ENCODE peak calls at places on chromosomes 6 and 20, in five cellular contexts. H is GM12878, K is WTC11, U is HepG2, X is K562. R is an unnamed sample.

GRCh38 chr6:127404133-127404532 is 55.1 kb downstream of the KIAA0408 start:
- DNase-seq in H (no peak), K (no peak), U (no peak), X (no peak), R (no peak)

GRCh38 chr6:157669747-157670216 is 153.3 kb upstream of the SNX9 start:
- DNase-seq in H (no peak), K (peak), U (peak), X (no peak), R (peak)

GRCh38 chr6:105862936-105863603 is 223.1 kb upstream of the PRDM1 start:
- DNase-seq in H (no peak), K (no peak), U (no peak), X (no peak), R (no peak)

GRCh38 chr6:8402546-8402945 is 32.8 kb downstream of the SLC35B3 start:
- DNase-seq in H (no peak), K (no peak), U (no peak), X (no peak), R (no peak)

GRCh38 chr6:74170118-74170517 is 474.1 kb downstream of the CD109 start:
- DNase-seq in H (no peak), K (no peak), U (no peak), X (no peak), R (no peak)

GRCh38 chr20:36309643-36310042 is 3.5 kb downstream of the DLGAP4 start:
- DNase-seq in H (no peak), K (no peak), U (no peak), X (no peak), R (no peak)

GRCh38 chr6:2020909-2021308 is 224.5 kb downstream of the GMDS start:
- DNase-seq in H (no peak), K (no peak), U (no peak), X (no peak), R (no peak)

GRCh38 chr6:2477723-2478122 is 232.3 kb upstream of the GMDS start:
- DNase-seq in H (no peak), K (no peak), U (no peak), X (no peak), R (no peak)

GRCh38 chr20:22106308-22106938 is 401.0 kb downstream of the PAX1 start:
- DNase-seq in H (no peak), K (no peak), U (peak), X (peak), R (peak)

GRCh38 chr6:170028629-170029345 is 262.1 kb downstream of the DLL1 start:
- DNase-seq in H (no peak), K (peak), U (no peak), X (no peak), R (no peak)

GRCh38 chr6:133298801-133299200 is 57.6 kb downstream of the EYA4 start:
- DNase-seq in H (no peak), K (no peak), U (no peak), X (no peak), R (no peak)

GRCh38 chr6:3026811-3027626 is 27.3 kb downstream of the NQO2 start:
- DNase-seq in H (peak), K (no peak), U (no peak), X (peak), R (no peak)

GRCh38 chr6:32741203-32741960 is at the start of gene HLA-DQA2:
- DNase-seq in H (no peak), K (no peak), U (no peak), X (no peak), R (no peak)

GRCh38 chr6:19830171-19830570 is 7.0 kb upstream of the ID4 start:
- DNase-seq in H (no peak), K (no peak), U (peak), X (no peak), R (no peak)

GRCh38 chr6:107079429-107079828 is 35.9 kb downstream of the BEND3 start:
- DNase-seq in H (no peak), K (peak), U (peak), X (peak), R (no peak)

DNA sequence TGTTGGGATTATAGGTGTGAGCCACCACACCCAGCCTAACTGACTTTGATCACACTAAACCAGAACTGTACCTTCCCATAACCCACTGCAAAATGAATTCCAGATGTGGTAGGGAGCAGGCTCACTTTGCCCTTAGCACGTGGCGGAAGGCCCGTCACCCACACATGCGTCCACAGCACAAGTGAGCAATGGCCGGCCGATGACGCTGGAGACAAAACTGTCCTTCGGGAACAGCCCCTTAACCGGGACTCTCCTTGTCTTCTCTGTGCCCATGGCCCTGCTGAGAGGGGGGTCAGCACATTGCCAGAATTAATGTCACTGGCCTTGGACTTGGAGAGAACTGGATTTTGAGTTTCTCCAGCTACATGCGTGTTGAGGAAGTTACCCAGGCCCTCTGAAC is 107.2 kb downstream of the TOX2 start:
- DNase-seq in H (no peak), K (no peak), U (no peak), X (no peak), R (no peak)
- TF ChIP-seq ESRRA in H (no peak), K (no peak), U (no peak), X (no peak), R (no peak)

DNA sequence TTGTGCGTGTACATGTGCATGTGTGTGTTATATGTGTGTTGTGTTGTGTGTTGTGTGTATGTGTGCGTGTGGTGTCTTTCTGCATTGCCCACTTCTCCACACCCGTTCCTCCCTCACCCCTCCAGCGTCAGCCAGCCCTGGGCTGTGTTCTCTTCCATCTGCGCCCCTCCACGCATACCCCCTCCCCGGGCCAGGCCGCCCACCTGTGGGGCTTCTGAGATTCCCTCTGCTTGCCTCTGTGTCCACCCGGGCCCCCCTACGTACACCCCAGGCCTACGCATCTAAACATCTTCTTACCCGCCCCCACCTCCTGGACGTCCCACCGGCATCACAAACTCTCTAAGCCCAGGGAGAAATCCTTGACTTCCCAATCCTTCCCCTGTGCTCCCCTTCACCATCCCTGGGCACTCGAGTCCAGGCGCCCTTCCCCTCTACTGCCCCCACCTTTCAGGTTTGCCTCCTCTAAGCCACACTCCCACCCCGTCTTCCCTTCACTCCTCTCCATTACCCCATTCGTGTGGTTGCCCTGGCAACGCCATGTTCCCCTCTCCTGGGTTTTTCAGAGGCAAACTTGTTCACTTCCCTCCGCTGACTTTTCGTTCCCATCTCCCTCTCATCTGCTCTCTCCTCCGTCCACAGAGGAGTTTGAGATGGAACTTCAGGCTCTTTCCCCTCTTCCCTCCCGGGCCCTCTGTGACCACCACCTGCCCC is 81.7 kb upstream of the NNAT start:
- DNase-seq in H (no peak), K (no peak), U (no peak), X (no peak), R (no peak)
- TF ChIP-seq USF2 in H (no peak), K (no peak), U (no peak), X (no peak), R (no peak)

GRCh38 chr6:146670161-146670560 is 71.4 kb downstream of the ADGB start:
- DNase-seq in H (no peak), K (no peak), U (no peak), X (no peak), R (no peak)
- TF ChIP-seq ESRRA in H (no peak), K (no peak), U (no peak), X (no peak), R (no peak)

GRCh38 chr6:35368038-35368887 is 25.9 kb downstream of the PPARD start:
- DNase-seq in H (no peak), K (no peak), U (peak), X (peak), R (no peak)
- TF ChIP-seq USF2 in H (no peak), K (no peak), U (no peak), X (no peak), R (no peak)

GRCh38 chr6:47276377-47276776 is 33.3 kb downstream of the TNFRSF21 start:
- DNase-seq in H (no peak), K (no peak), U (no peak), X (no peak), R (no peak)

GRCh38 chr6:47277702-47278101 is 32.0 kb downstream of the TNFRSF21 start:
- DNase-seq in H (no peak), K (no peak), U (no peak), X (no peak), R (no peak)

GRCh38 chr6:47278545-47278944 is 31.2 kb downstream of the TNFRSF21 start:
- DNase-seq in H (no peak), K (no peak), U (peak), X (no peak), R (peak)

DNA sequence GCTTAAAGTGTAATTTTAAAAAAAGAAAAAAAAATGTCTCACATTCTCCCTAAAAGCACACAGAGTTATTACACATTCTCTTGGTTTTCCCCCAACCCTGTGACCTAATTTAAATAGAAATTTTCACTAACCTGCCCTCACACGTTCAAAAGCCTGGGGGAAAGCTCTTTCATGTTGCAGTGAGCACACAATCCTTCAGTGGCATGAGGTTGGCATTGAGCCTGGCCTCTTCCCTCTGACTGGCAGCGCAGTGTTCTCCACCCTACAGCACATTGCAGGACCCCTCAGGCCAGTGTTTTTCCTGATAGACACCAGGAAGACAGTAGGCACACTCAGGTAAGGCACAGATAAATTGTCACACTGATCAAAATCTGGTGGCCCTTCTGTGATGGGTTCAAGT is 34.1 kb downstream of the TNFRSF21 start:
- DNase-seq in H (no peak), K (no peak), U (no peak), X (no peak), R (no peak)
- TF ChIP-seq ESRRA in H (no peak), K (no peak), U (no peak), X (no peak), R (no peak)

R was measured in A549.